ENCODE peak calls at places on chromosomes 3 and 15, in nine cellular contexts. One of them, this sample, is unnamed.

GRCh38 chr3:10445561-10445960 is 59.8 kb downstream of the ATP2B2 start:
- DNase-seq in ovary: no peak
- DNase-seq in sigmoid colon: no peak
- DNase-seq in tibial nerve: no peak
- DNase-seq in IMR-90: peak
- DNase-seq in suprapubic skin: no peak
- DNase-seq in breast epithelium: no peak
- DNase-seq in transverse colon: no peak
- DNase-seq in body of pancreas: no peak
- DNase-seq in this sample: no peak

GRCh38 chr3:99131876-99132275 is 230.4 kb upstream of the DCBLD2 start:
- DNase-seq in ovary: no peak
- DNase-seq in IMR-90: no peak
- DNase-seq in body of pancreas: no peak
- DNase-seq in tibial nerve: no peak
- DNase-seq in suprapubic skin: no peak
- DNase-seq in breast epithelium: no peak
- DNase-seq in transverse colon: no peak
- DNase-seq in sigmoid colon: no peak
- DNase-seq in this sample: no peak

GRCh38 chr3:123229145-123229544 is 27.4 kb downstream of the SEC22A start:
- DNase-seq in transverse colon: no peak
- DNase-seq in tibial nerve: no peak
- DNase-seq in breast epithelium: no peak
- DNase-seq in sigmoid colon: no peak
- DNase-seq in IMR-90: peak
- DNase-seq in body of pancreas: no peak
- DNase-seq in suprapubic skin: no peak
- DNase-seq in ovary: no peak
- DNase-seq in this sample: no peak

GRCh38 chr3:24680214-24680967 is 185.7 kb upstream of the THRB start:
- DNase-seq in suprapubic skin: no peak
- DNase-seq in tibial nerve: peak
- DNase-seq in body of pancreas: peak
- DNase-seq in transverse colon: peak
- DNase-seq in ovary: peak
- DNase-seq in IMR-90: no peak
- DNase-seq in breast epithelium: peak
- DNase-seq in sigmoid colon: peak
- DNase-seq in this sample: no peak

GRCh38 chr15:40746916-40747418 is 8.1 kb downstream of the RMDN3 start:
- DNase-seq in sigmoid colon: no peak
- DNase-seq in tibial nerve: no peak
- DNase-seq in body of pancreas: no peak
- DNase-seq in transverse colon: no peak
- DNase-seq in suprapubic skin: no peak
- DNase-seq in IMR-90: peak
- DNase-seq in ovary: no peak
- DNase-seq in breast epithelium: no peak
- DNase-seq in this sample: no peak

GRCh38 chr3:55633333-55633732 is 146.2 kb upstream of the WNT5A start:
- DNase-seq in sigmoid colon: no peak
- DNase-seq in suprapubic skin: no peak
- DNase-seq in IMR-90: no peak
- DNase-seq in body of pancreas: no peak
- DNase-seq in transverse colon: no peak
- DNase-seq in ovary: no peak
- DNase-seq in breast epithelium: no peak
- DNase-seq in tibial nerve: no peak
- DNase-seq in this sample: no peak

GRCh38 chr3:110846971-110847370 is 224.6 kb upstream of the NECTIN3 start:
- DNase-seq in IMR-90: no peak
- DNase-seq in transverse colon: no peak
- DNase-seq in tibial nerve: no peak
- DNase-seq in body of pancreas: no peak
- DNase-seq in sigmoid colon: no peak
- DNase-seq in breast epithelium: no peak
- DNase-seq in suprapubic skin: no peak
- DNase-seq in ovary: no peak
- DNase-seq in this sample: no peak

GRCh38 chr3:146505496-146505895 is 36.1 kb upstream of the PLSCR2 start:
- DNase-seq in suprapubic skin: no peak
- DNase-seq in transverse colon: no peak
- DNase-seq in breast epithelium: no peak
- DNase-seq in ovary: no peak
- DNase-seq in tibial nerve: no peak
- DNase-seq in IMR-90: no peak
- DNase-seq in body of pancreas: no peak
- DNase-seq in sigmoid colon: no peak
- DNase-seq in this sample: no peak

GRCh38 chr15:63517614-63518013 is 13.2 kb downstream of the USP3 start:
- DNase-seq in IMR-90: no peak
- DNase-seq in tibial nerve: no peak
- DNase-seq in transverse colon: peak
- DNase-seq in sigmoid colon: no peak
- DNase-seq in ovary: no peak
- DNase-seq in body of pancreas: no peak
- DNase-seq in breast epithelium: no peak
- DNase-seq in suprapubic skin: no peak
- DNase-seq in this sample: no peak

GRCh38 chr3:60746043-60746638 is 505.1 kb downstream of the FHIT start:
- DNase-seq in ovary: no peak
- DNase-seq in IMR-90: no peak
- DNase-seq in body of pancreas: no peak
- DNase-seq in transverse colon: no peak
- DNase-seq in breast epithelium: no peak
- DNase-seq in suprapubic skin: no peak
- DNase-seq in sigmoid colon: no peak
- DNase-seq in tibial nerve: no peak
- DNase-seq in this sample: no peak

GRCh38 chr3:143786229-143787199 is 61.8 kb downstream of the SLC9A9 start:
- DNase-seq in transverse colon: peak
- DNase-seq in suprapubic skin: no peak
- DNase-seq in breast epithelium: no peak
- DNase-seq in body of pancreas: no peak
- DNase-seq in sigmoid colon: peak
- DNase-seq in IMR-90: peak
- DNase-seq in ovary: peak
- DNase-seq in tibial nerve: peak
- DNase-seq in this sample: peak

GRCh38 chr3:102979682-102980378 is 545.0 kb downstream of the ZPLD1 start:
- DNase-seq in suprapubic skin: peak
- DNase-seq in sigmoid colon: peak
- DNase-seq in transverse colon: peak
- DNase-seq in IMR-90: peak
- DNase-seq in ovary: peak
- DNase-seq in breast epithelium: peak
- DNase-seq in tibial nerve: peak
- DNase-seq in body of pancreas: peak
- DNase-seq in this sample: peak

GRCh38 chr3:17479681-17480405 is 262.6 kb downstream of the TBC1D5 start:
- DNase-seq in breast epithelium: no peak
- DNase-seq in IMR-90: no peak
- DNase-seq in sigmoid colon: no peak
- DNase-seq in ovary: no peak
- DNase-seq in body of pancreas: no peak
- DNase-seq in transverse colon: no peak
- DNase-seq in tibial nerve: no peak
- DNase-seq in suprapubic skin: no peak
- DNase-seq in this sample: no peak
- TF ChIP-seq POLR2A in breast epithelium: no peak
- TF ChIP-seq POLR2A in IMR-90: no peak
- TF ChIP-seq POLR2A in sigmoid colon: no peak
- TF ChIP-seq POLR2A in ovary: no peak
- TF ChIP-seq POLR2A in body of pancreas: no peak
- TF ChIP-seq POLR2A in transverse colon: no peak
- TF ChIP-seq POLR2A in tibial nerve: no peak
- TF ChIP-seq POLR2A in suprapubic skin: no peak
- TF ChIP-seq POLR2A in this sample: no peak

GRCh38 chr3:39275052-39275451 is 4.8 kb downstream of the CX3CR1 start:
- DNase-seq in tibial nerve: no peak
- DNase-seq in sigmoid colon: no peak
- DNase-seq in breast epithelium: no peak
- DNase-seq in IMR-90: peak
- DNase-seq in ovary: no peak
- DNase-seq in body of pancreas: no peak
- DNase-seq in transverse colon: no peak
- DNase-seq in suprapubic skin: no peak
- DNase-seq in this sample: no peak

GRCh38 chr3:39271363-39271762 is 8.5 kb downstream of the CX3CR1 start:
- DNase-seq in ovary: no peak
- DNase-seq in suprapubic skin: no peak
- DNase-seq in sigmoid colon: no peak
- DNase-seq in IMR-90: no peak
- DNase-seq in transverse colon: no peak
- DNase-seq in tibial nerve: no peak
- DNase-seq in body of pancreas: no peak
- DNase-seq in breast epithelium: no peak
- DNase-seq in this sample: no peak

GRCh38 chr3:39275963-39276593 is 3.8 kb downstream of the CX3CR1 start:
- DNase-seq in suprapubic skin: no peak
- DNase-seq in ovary: no peak
- DNase-seq in IMR-90: no peak
- DNase-seq in breast epithelium: no peak
- DNase-seq in tibial nerve: no peak
- DNase-seq in body of pancreas: no peak
- DNase-seq in sigmoid colon: no peak
- DNase-seq in transverse colon: no peak
- DNase-seq in this sample: no peak

GRCh38 chr3:39272191-39272590 is 7.6 kb downstream of the CX3CR1 start:
- DNase-seq in sigmoid colon: no peak
- DNase-seq in tibial nerve: no peak
- DNase-seq in transverse colon: no peak
- DNase-seq in ovary: no peak
- DNase-seq in breast epithelium: no peak
- DNase-seq in IMR-90: no peak
- DNase-seq in suprapubic skin: no peak
- DNase-seq in body of pancreas: no peak
- DNase-seq in this sample: peak

DNA sequence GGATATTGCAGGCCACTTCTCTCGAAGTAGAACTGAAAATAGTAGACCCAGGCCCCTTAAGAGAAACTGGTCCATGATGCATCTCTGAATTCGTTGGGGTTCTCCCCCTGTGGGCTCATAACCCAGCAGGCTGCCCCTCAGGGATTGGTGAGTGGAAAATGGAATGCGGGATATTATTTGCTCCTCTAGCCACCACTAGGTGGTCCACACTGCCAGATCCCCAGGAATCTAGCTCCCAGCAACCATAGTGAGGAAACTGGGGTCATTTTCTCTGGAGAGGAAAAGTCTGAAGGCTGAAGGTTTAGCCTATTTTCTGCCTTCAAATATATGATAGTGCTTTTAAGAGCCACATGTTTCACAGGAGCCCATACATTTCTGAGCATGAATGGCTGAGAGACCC is 6.7 kb downstream of the CX3CR1 start:
- DNase-seq in body of pancreas: no peak
- DNase-seq in IMR-90: no peak
- DNase-seq in ovary: no peak
- DNase-seq in sigmoid colon: no peak
- DNase-seq in tibial nerve: no peak
- DNase-seq in transverse colon: no peak
- DNase-seq in breast epithelium: no peak
- DNase-seq in suprapubic skin: no peak
- DNase-seq in this sample: peak
- TF ChIP-seq CTCF in body of pancreas: no peak
- TF ChIP-seq CTCF in IMR-90: no peak
- TF ChIP-seq CTCF in ovary: no peak
- TF ChIP-seq CTCF in sigmoid colon: no peak
- TF ChIP-seq CTCF in tibial nerve: no peak
- TF ChIP-seq CTCF in transverse colon: no peak
- TF ChIP-seq CTCF in breast epithelium: no peak
- TF ChIP-seq CTCF in suprapubic skin: no peak
- TF ChIP-seq CTCF in this sample: no peak

DNA sequence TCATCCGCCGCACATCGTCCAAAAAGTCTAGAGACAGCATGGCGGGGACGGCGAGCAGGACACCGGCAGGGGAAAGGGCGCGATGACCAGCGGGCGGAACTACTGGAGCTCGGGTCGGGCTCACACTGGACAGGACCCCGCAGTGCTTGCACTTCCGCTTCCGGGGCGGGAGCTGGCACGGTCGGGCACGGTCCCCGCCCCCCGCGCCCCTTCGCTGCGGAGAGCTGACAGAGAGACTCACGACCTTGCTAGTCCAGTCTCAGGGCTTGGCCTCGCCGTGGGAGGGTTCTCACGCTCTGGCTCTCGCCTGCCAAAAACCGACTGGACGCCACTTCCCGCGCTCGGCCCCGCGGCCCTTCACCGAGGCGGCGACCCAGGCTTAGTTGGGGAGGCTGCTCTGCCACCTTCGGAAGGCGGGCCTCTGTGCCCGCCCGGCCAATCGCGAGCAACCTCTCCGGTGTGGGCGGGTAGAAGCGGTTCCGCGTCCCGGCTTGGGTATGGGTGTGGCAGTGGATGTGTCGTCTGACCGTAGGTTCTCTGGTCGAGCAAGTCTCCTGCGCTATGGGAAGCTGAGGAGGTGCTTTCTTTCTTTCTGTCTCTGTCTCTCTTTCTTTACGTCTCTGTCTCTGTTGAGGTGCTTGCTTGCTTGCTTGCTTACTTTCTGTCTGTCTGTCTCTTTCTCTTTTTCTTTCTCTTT is at the start of gene SEC11A:
- DNase-seq in transverse colon: peak
- DNase-seq in IMR-90: peak
- DNase-seq in sigmoid colon: peak
- DNase-seq in ovary: peak
- DNase-seq in breast epithelium: peak
- DNase-seq in body of pancreas: peak
- DNase-seq in suprapubic skin: peak
- DNase-seq in tibial nerve: peak
- DNase-seq in this sample: peak
- TF ChIP-seq POLR2A in transverse colon: peak
- TF ChIP-seq POLR2A in IMR-90: peak
- TF ChIP-seq POLR2A in sigmoid colon: peak
- TF ChIP-seq POLR2A in ovary: peak
- TF ChIP-seq POLR2A in breast epithelium: peak
- TF ChIP-seq POLR2A in body of pancreas: peak
- TF ChIP-seq POLR2A in suprapubic skin: peak
- TF ChIP-seq POLR2A in tibial nerve: peak
- TF ChIP-seq POLR2A in this sample: no peak

DNA sequence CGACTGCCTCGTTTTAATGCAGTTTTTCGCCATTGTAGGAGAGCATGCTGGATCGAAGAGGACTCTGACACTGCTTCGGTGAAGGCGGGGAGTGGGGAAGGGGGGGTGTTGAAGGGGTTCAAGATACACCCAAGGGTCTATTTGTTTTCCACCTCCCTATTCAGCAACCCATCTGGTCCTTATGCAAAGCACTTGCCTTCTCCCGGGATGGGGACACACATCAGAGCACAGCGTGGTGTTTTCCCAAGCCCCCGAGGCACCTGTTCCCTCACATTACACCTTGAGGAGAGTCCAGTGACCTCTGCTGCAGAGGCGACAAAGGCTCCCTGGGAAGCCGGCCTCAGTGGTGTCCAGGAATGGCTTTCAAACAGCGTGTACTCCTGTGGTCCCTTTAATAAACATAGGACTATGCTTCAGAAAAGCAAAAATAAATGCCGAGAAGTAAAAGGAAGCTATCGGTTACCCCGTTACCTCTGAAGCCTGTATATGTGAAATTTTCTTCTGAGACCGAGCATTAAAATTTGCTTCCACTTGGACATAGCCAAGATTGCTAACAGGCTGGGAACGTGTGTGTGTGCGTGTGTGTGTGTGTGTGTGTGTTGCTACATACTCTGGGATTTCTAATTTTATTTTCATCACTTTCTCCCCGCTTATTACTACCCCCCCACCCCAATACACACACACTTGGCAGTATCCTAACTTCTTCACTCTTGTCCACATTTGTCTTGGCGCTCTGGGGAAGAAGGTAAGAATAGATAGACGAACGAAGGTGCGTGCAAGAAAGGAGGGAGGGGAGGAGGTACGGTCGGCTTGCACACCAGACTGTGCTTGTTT is 53.2 kb downstream of the CCDC54 start:
- DNase-seq in IMR-90: peak
- DNase-seq in suprapubic skin: no peak
- DNase-seq in ovary: peak
- DNase-seq in sigmoid colon: no peak
- DNase-seq in breast epithelium: no peak
- DNase-seq in transverse colon: peak
- DNase-seq in body of pancreas: no peak
- DNase-seq in tibial nerve: peak
- DNase-seq in this sample: no peak
- TF ChIP-seq CTCF in IMR-90: no peak
- TF ChIP-seq CTCF in suprapubic skin: no peak
- TF ChIP-seq CTCF in ovary: no peak
- TF ChIP-seq CTCF in sigmoid colon: no peak
- TF ChIP-seq CTCF in breast epithelium: peak
- TF ChIP-seq CTCF in transverse colon: no peak
- TF ChIP-seq CTCF in body of pancreas: no peak
- TF ChIP-seq CTCF in tibial nerve: no peak
- TF ChIP-seq CTCF in this sample: no peak